ENCODE peak calls at places on chromosomes 6 and 20, in ten cellular contexts. F is endodermal cell, Y is cardiac fibroblast, P is brain microvascular endothelial cell, H is fibroblast of pulmonary artery, L is HCT116, K is spleen, N is cardiac muscle cell, M is breast epithelium, T is AG04450. U is an unnamed sample.

GRCh38 chr20:24915892-24916291 is 33.2 kb upstream of the CST7 start:
- DNase-seq in F (no peak), Y (no peak), P (no peak), H (no peak), L (no peak), K (no peak), N (no peak), M (no peak), T (no peak), U (no peak)

GRCh38 chr20:4544765-4545164 is 176.9 kb upstream of the PRND start:
- DNase-seq in F (no peak), Y (peak; percentile 81), P (no peak), H (peak; percentile 30), L (no peak), K (no peak), N (no peak), M (no peak), T (peak; percentile 58), U (peak; percentile 81)

GRCh38 chr6:144912474-144912873 is 627.3 kb downstream of the UTRN start:
- DNase-seq in F (no peak), Y (peak; percentile 66), P (peak; percentile 38), H (peak; percentile 38), L (no peak), K (no peak), N (no peak), M (no peak), T (peak; percentile 57), U (peak; percentile 74)

GRCh38 chr6:45436544-45437440 is 59.1 kb upstream of the SUPT3H start:
- DNase-seq in F (no peak), Y (peak; percentile 87), P (peak; percentile 83), H (peak; percentile 81), L (no peak), K (no peak), N (no peak), M (no peak), T (no peak), U (peak; percentile 86)

GRCh38 chr6:30711758-30712380 is 5.2 kb downstream of the MDC1 start:
- DNase-seq in F (no peak), Y (no peak), P (no peak), H (no peak), L (no peak), K (peak; percentile 28), N (no peak), M (no peak), T (no peak), U (no peak)

GRCh38 chr6:111468329-111469012 is 14.5 kb downstream of the REV3L start:
- DNase-seq in F (no peak), Y (peak; percentile 73), P (peak; percentile 73), H (no peak), L (no peak), K (no peak), N (no peak), M (no peak), T (no peak), U (no peak)

GRCh38 chr20:62926229-62927127 is at the start of gene DIDO1:
- DNase-seq in F (peak; percentile 93), Y (peak; percentile 82), P (peak; percentile 59), H (peak; percentile 85), L (peak; percentile 69), K (peak; percentile 99), N (peak; percentile 93), M (peak; percentile 85), T (peak; percentile 49), U (peak; percentile 85)

GRCh38 chr6:87869064-87869685 is 167.1 kb upstream of the AKIRIN2 start:
- DNase-seq in F (no peak), Y (no peak), P (no peak), H (no peak), L (no peak), K (no peak), N (no peak), M (no peak), T (no peak), U (no peak)

GRCh38 chr20:47501117-47501482 is 587 bp upstream of the NCOA3 start:
- DNase-seq in F (no peak), Y (no peak), P (no peak), H (peak; percentile 16), L (no peak), K (no peak), N (no peak), M (no peak), T (no peak), U (no peak)

GRCh38 chr6:11341867-11342266 is 109.4 kb upstream of the NEDD9 start:
- DNase-seq in F (no peak), Y (peak; percentile 78), P (no peak), H (peak; percentile 68), L (no peak), K (no peak), N (no peak), M (no peak), T (no peak), U (peak; percentile 59)

GRCh38 chr20:64049060-64049886 is at the start of gene SOX18:
- DNase-seq in F (peak; percentile 82), Y (peak; percentile 29), P (no peak), H (peak; percentile 34), L (no peak), K (peak; percentile 84), N (peak; percentile 64), M (no peak), T (no peak), U (no peak)

GRCh38 chr6:165159459-165159858 is 149.9 kb downstream of the C6orf118 start:
- DNase-seq in F (no peak), Y (no peak), P (no peak), H (no peak), L (no peak), K (no peak), N (no peak), M (no peak), T (no peak), U (no peak)

GRCh38 chr6:104240865-104241264 is 618.9 kb downstream of the HACE1 start:
- DNase-seq in F (no peak), Y (no peak), P (no peak), H (no peak), L (no peak), K (no peak), N (no peak), M (no peak), T (no peak), U (no peak)

GRCh38 chr6:99349620-99350141 is at the start of gene FAXC:
- DNase-seq in F (peak; percentile 89), Y (peak; percentile 25), P (no peak), H (peak; percentile 13), L (peak; percentile 16), K (no peak), N (peak; percentile 43), M (peak; percentile 33), T (no peak), U (peak; percentile 15)
- TF ChIP-seq CTCF in F (peak; percentile 68), Y (no peak), P (peak; percentile 37), H (no peak), L (peak; percentile 41), K (no peak), N (no peak), M (no peak), T (peak; percentile 24), U (peak; percentile 5)

GRCh38 chr20:34549291-34549928 is 9.1 kb upstream of the MAP1LC3A start:
- DNase-seq in F (peak; percentile 92), Y (peak; percentile 17), P (no peak), H (peak; percentile 31), L (peak; percentile 19), K (no peak), N (peak; percentile 56), M (no peak), T (no peak), U (peak; percentile 30)

GRCh38 chr20:34549929-34550305 is 8.6 kb upstream of the MAP1LC3A start:
- DNase-seq in F (no peak), Y (no peak), P (no peak), H (no peak), L (no peak), K (no peak), N (no peak), M (no peak), T (no peak), U (no peak)

GRCh38 chr20:34557936-34558319 is 590 bp upstream of the MAP1LC3A start:
- DNase-seq in F (peak; percentile 42), Y (no peak), P (no peak), H (no peak), L (no peak), K (no peak), N (no peak), M (no peak), T (no peak), U (no peak)

GRCh38 chr20:34552569-34552968 is 5.9 kb upstream of the MAP1LC3A start:
- DNase-seq in F (no peak), Y (no peak), P (no peak), H (no peak), L (no peak), K (no peak), N (no peak), M (no peak), T (no peak), U (no peak)

GRCh38 chr20:34553366-34553867 is 5.1 kb upstream of the MAP1LC3A start:
- DNase-seq in F (no peak), Y (no peak), P (no peak), H (no peak), L (no peak), K (no peak), N (no peak), M (no peak), T (no peak), U (peak; percentile 60)
- H3K4me3 ChIP-seq in F (no peak overlapping the region), Y (no peak overlapping the region), P (no peak overlapping the region), H (no peak overlapping the region), L (no peak overlapping the region), K (no peak overlapping the region), N (no peak overlapping the region), M (no peak overlapping the region), T (no peak overlapping the region), U (no peak overlapping the region)

DNA sequence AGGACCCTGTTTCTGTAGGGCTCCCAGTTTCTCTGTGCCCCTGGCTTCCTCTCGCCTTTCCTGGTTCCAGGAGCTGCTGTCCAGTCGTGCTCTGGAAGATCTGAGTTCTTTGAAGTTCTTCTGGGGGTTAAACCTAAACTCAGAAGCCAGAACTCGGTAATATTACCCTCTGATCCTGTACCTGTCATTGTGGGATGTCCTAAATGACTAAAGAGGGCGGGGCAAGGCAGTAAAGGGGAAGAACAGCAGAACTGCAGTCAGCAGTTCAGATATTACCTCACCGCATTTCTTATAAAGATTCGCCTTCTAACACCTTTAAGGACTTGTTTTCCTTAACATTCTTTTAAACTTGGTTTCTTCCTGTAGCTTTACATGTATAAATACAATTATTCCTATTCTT is 63.9 kb downstream of the FAM120B start:
- DNase-seq in F (no peak), Y (no peak), P (no peak), H (no peak), L (no peak), K (no peak), N (no peak), M (no peak), T (no peak), U (no peak)
- TF ChIP-seq CTCF in F (no peak), Y (no peak), P (no peak), H (no peak), L (no peak), K (no peak), N (no peak), M (no peak), T (no peak), U (no peak)

DNA sequence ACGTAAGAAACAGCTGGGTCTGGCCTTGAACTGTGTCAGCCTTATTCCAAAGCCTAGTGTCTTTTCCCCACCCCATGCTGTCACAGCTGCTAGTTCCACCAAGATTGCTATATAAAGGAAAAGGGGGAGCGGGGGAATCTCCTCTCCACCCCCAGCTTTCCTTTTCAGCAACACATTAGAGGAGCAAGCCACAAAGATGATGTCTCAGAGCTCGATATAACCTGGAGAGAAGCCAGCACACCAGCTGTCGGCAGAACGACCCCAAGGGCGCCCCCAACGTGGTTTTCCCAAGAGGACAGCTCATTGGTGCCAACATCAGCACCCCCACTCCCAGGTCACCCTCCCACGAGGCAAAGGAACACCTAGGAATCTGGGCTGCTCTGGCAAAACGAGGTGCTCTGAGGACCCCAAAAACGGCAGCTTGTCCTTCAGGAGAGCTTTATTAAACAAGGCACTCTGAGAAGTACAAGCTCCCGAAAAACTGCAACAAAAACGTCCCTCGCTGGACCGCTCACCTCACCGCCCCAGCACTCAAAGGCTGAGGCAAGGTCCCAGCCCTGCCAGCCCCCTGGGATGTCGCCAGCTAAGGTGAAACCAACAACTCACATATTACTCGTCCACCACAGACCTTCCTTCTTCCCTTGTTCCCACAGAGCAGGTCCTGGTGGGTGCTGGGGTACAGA is 36.3 kb downstream of the ATP9A start:
- DNase-seq in F (no peak), Y (no peak), P (peak; percentile 14), H (peak; percentile 3), L (no peak), K (no peak), N (no peak), M (no peak), T (no peak), U (peak; percentile 4)
- H3K4me3 ChIP-seq in F (no peak overlapping the region), Y (no peak overlapping the region), P (no peak overlapping the region), H (no peak overlapping the region), L (no peak overlapping the region), K (peak overlapping the region; percentile 1), N (no peak overlapping the region), M (no peak overlapping the region), T (peak overlapping the region; percentile 52), U (no peak overlapping the region)

U was measured in foreskin fibroblast.